ENCODE peak calls at places on chromosomes 1 and 21, in four cellular contexts. C is suprapubic skin, R is left lung, O is cardiac muscle cell. B is an unnamed sample.
A peak's percentile ranks its signal among the peaks of the same experiment; 100 is the strongest.

GRCh38 chr1:212628056-212628455 is 19.5 kb downstream of the ATF3 start:
- DNase-seq in C (peak; percentile 26), R (no peak), O (no peak), B (no peak)

GRCh38 chr1:10957151-10957550 is 55.3 kb upstream of the TARDBP start:
- DNase-seq in C (no peak), R (no peak), O (no peak), B (no peak)

GRCh38 chr21:45355573-45355972 is 49.4 kb upstream of the COL18A1 start:
- DNase-seq in C (no peak), R (no peak), O (no peak), B (no peak)

GRCh38 chr1:175390081-175390481 is 197.5 kb upstream of the KIAA0040 start:
- DNase-seq in C (no peak), R (no peak), O (no peak), B (no peak)

GRCh38 chr1:32448773-32449456 is 16.0 kb upstream of the ZBTB8B start:
- DNase-seq in C (no peak), R (no peak), O (peak; percentile 29), B (no peak)

GRCh38 chr1:165228676-165229075 is 127.8 kb downstream of the LMX1A start:
- DNase-seq in C (no peak), R (no peak), O (peak; percentile 7), B (no peak)

GRCh38 chr1:109151146-109151545 is 37.2 kb downstream of the ELAPOR1 start:
- DNase-seq in C (no peak), R (no peak), O (peak; percentile 73), B (no peak)

GRCh38 chr1:237568955-237569354 is 321.8 kb downstream of the ZP4 start:
- DNase-seq in C (no peak), R (no peak), O (no peak), B (no peak)

GRCh38 chr1:202860744-202861419 is 28.1 kb downstream of the RABIF start:
- DNase-seq in C (no peak), R (peak; percentile 89), O (peak; percentile 42), B (peak; percentile 80)

GRCh38 chr1:59672851-59673574 is 141.7 kb upstream of the HOOK1 start:
- DNase-seq in C (no peak), R (peak; percentile 78), O (peak; percentile 75), B (no peak)

GRCh38 chr1:68085752-68086151 is 35.3 kb upstream of the DIRAS3 start:
- DNase-seq in C (no peak), R (no peak), O (peak; percentile 6), B (no peak)

GRCh38 chr1:87787551-87787950 is 458.9 kb downstream of the LMO4 start:
- DNase-seq in C (no peak), R (no peak), O (no peak), B (no peak)

GRCh38 chr1:193216920-193217319 is 30.5 kb upstream of the B3GALT2 start:
- DNase-seq in C (no peak), R (no peak), O (no peak), B (no peak)

GRCh38 chr1:193210991-193211390 is 24.6 kb upstream of the B3GALT2 start:
- DNase-seq in C (no peak), R (no peak), O (no peak), B (no peak)

GRCh38 chr1:193213998-193214397 is 27.6 kb upstream of the B3GALT2 start:
- DNase-seq in C (no peak), R (no peak), O (no peak), B (no peak)

GRCh38 chr1:193212637-193213036 is 26.2 kb upstream of the B3GALT2 start:
- DNase-seq in C (no peak), R (no peak), O (no peak), B (no peak)

GRCh38 chr1:193211539-193211938 is 25.1 kb upstream of the B3GALT2 start:
- DNase-seq in C (no peak), R (no peak), O (peak; percentile 57), B (no peak)
- TF ChIP-seq CTCF in C (no peak), R (no peak), O (no peak), B (no peak)

GRCh38 chr1:39898146-39898545 is 3.6 kb downstream of the MYCL start:
- DNase-seq in C (no peak), R (no peak), O (no peak), B (no peak)

GRCh38 chr1:39898648-39899603 is 2.8 kb downstream of the MYCL start:
- DNase-seq in C (no peak), R (no peak), O (peak; percentile 84), B (no peak)

GRCh38 chr1:39895731-39896480 is 5.8 kb downstream of the MYCL start:
- DNase-seq in C (no peak), R (no peak), O (no peak), B (no peak)

GRCh38 chr1:39895096-39895495 is 6.6 kb downstream of the MYCL start:
- DNase-seq in C (no peak), R (no peak), O (no peak), B (no peak)

GRCh38 chr1:39896909-39897685 is 4.6 kb downstream of the MYCL start:
- DNase-seq in C (no peak), R (no peak), O (peak; percentile 52), B (no peak)
- TF ChIP-seq CTCF in C (no peak), R (no peak), O (no peak), B (no peak)

DNA sequence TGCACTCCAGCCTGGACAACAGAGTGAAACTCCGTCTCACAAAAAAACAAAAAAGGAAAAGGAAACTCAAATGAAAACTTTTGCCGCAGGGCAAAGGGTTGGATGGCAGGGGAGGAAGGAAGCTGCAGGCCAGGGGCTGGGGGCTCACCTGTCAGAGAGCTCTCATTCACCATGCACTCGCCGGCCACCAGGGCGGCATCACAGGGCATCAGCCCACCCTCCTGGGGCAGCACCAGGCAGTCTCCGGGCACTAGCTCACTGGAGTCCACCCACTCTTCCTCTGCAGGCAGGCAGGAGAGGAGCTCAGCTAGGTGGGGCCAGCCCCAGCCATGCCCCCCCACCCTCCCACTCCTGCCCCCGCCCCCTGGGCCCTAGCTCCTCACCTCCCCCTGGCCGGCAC is 11.9 kb downstream of the ATP13A2 start:
- DNase-seq in C (no peak), R (no peak), O (no peak), B (no peak)
- TF ChIP-seq CTCF in C (no peak), R (no peak), O (no peak), B (no peak)

DNA sequence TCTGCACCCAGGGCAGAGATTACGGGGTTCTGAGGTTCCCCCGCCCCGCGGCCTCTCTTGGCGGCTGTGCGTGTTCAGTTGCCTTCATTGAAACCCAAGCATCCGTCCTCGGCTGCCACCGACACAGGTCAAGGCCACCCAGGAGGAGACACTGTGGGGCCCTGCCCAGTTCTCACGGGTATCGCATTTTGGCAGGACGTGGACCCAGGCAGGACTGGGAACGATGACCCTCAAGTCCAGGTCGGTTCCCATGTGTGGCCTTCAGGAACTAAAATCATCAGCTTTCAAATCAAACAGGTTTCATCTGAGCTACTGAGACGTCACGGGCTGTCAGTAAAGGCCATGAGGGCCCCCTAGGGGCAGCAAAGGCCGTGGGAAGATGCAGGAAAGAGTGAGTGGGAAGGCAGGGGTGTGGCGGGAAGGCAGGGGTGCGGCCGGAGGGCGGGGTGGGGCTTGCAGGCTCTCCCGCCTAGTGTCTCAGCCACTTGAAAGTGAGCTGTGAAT is 7.0 kb upstream of the C1orf174 start:
- DNase-seq in C (peak; percentile 77), R (no peak), O (no peak), B (no peak)
- TF ChIP-seq CTCF in C (no peak), R (peak; percentile 7), O (no peak), B (peak; percentile 34)

DNA sequence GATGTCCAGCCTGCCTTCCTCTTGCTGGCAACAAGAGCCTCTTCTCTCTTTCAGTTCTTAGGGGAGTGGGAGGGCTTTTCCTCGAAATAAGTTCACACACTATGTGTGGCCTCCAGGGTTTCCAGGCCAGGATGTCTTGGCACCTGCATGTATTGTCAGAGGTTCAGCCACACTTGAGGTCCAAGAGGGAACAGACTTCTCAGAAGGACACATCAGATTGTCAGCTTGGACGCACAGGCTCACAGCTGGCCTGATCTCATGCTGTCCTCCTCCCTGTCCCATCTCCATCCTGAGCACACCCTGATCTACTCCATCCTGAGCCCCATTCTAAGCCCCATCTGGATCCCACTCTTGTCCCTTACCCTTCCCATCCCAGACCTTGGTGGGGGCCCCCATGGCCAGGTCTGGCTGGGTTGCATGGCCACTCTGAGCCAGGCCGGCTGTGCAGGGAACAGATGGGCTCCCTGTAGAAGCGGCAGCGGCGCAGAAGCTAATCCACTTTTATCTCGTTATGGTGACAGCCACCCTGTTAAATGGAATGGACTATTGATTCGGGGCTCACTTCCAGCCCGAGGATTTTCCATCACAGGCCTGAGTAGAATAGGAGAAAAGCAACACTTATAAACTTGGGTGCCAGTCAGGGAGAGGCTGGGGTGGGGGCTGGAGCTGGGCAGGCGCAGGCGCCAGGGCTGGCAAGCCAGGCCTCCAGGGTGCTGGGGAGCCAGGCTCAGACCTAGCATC is 85.1 kb upstream of the CSF3R start:
- DNase-seq in C (peak; percentile 63), R (no peak), O (no peak), B (no peak)
- TF ChIP-seq CTCF in C (no peak), R (no peak), O (no peak), B (no peak)

GRCh38 chr1:216599851-216600250 is 123.4 kb downstream of the ESRRG start:
- DNase-seq in C (no peak), R (no peak), O (no peak), B (no peak)

GRCh38 chr1:216600730-216601426 is 122.4 kb downstream of the ESRRG start:
- DNase-seq in C (peak; percentile 85), R (peak; percentile 87), O (peak; percentile 84), B (peak; percentile 74)

GRCh38 chr1:216604771-216605170 is 118.5 kb downstream of the ESRRG start:
- DNase-seq in C (no peak), R (no peak), O (no peak), B (no peak)

GRCh38 chr1:216598448-216598847 is 124.8 kb downstream of the ESRRG start:
- DNase-seq in C (no peak), R (no peak), O (no peak), B (no peak)

DNA sequence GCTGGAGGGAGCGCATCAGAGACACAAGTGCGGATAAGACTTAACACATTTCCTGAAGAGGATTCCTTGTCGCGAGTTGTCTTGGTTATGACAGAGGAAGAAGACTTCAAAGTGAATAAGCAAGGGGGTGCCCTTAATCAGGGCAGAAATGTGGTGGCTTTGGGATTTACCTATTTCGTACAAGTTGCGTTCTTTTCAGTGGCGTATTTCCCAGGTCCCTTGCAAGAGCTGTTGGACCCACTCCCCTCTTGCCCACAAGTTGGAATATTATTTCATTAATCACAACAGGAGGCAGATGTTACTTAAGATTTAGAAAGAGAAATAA is 121.8 kb downstream of the ESRRG start:
- DNase-seq in C (no peak), R (no peak), O (no peak), B (no peak)
- TF ChIP-seq CTCF in C (no peak), R (no peak), O (no peak), B (no peak)